ENCODE peak calls at places on chromosomes 6 and 20, in nine cellular contexts. E is cardiac fibroblast; R is transverse colon; U is fibroblast of gingiva; G is GM19239; Q is NCI-H2227 treated with DMSO at 0.1 percent for 48 hours; H is C1 segment of cervical spinal cord; N is stimulated activated CD8-positive, alpha-beta memory T cell treated with anti-CD3 and anti-CD28 coated beads, Interleukin-2, amount 100 ng/mL, for 48 hours; P is upper lobe of right lung. I is an unnamed sample.

GRCh38 chr6:107318100-107318736 is 141.1 kb downstream of the PDSS2 start:
- DNase-seq in E (peak; percentile 74), N (no peak), H (no peak), G (peak; percentile 24), Q (peak; percentile 46), R (peak; percentile 50), P (peak; percentile 64), U (peak; percentile 46), I (peak; percentile 67)

GRCh38 chr6:8434727-8435092 is 635 bp downstream of the SLC35B3 start:
- DNase-seq in H (no peak), G (no peak), P (no peak), Q (peak; percentile 61), N (no peak), E (peak; percentile 6), U (no peak), R (no peak), I (no peak)

GRCh38 chr6:168335341-168335740 is 15.8 kb upstream of the DACT2 start:
- DNase-seq in P (no peak), Q (no peak), N (no peak), E (no peak), H (no peak), U (no peak), R (no peak), G (no peak), I (no peak)

GRCh38 chr20:45630366-45630765 is 718 bp downstream of the WFDC9 start:
- DNase-seq in P (no peak), U (no peak), N (no peak), Q (no peak), H (no peak), G (no peak), E (no peak), R (no peak), I (no peak)

GRCh38 chr6:119241124-119241491 is 108.5 kb downstream of the MAN1A1 start:
- DNase-seq in N (no peak), E (peak; percentile 67), Q (no peak), G (no peak), H (no peak), R (no peak), P (no peak), U (peak; percentile 94), I (no peak)

GRCh38 chr20:46341374-46342044 is 33.2 kb upstream of the CDH22 start:
- DNase-seq in Q (no peak), H (no peak), R (no peak), N (no peak), U (no peak), G (no peak), P (no peak), E (no peak), I (no peak)

GRCh38 chr20:4227085-4227821 is 211.9 kb upstream of the RNF24 start:
- DNase-seq in U (peak; percentile 62), E (peak; percentile 70), G (no peak), H (no peak), R (no peak), P (no peak), Q (no peak), N (no peak), I (peak; percentile 52)

GRCh38 chr6:91087864-91088263 is 501.0 kb upstream of the MAP3K7 start:
- DNase-seq in E (no peak), G (no peak), Q (no peak), P (no peak), U (no peak), H (no peak), R (no peak), N (no peak), I (no peak)

GRCh38 chr6:37735722-37736121 is 38.0 kb upstream of the MDGA1 start:
- DNase-seq in P (no peak), N (no peak), G (no peak), E (no peak), Q (no peak), R (no peak), U (no peak), H (no peak), I (no peak)

GRCh38 chr20:4607287-4607713 is 114.4 kb upstream of the PRND start:
- DNase-seq in H (no peak), R (peak; percentile 50), Q (peak; percentile 78), G (peak; percentile 28), E (peak; percentile 81), N (no peak), P (no peak), U (peak; percentile 54), I (peak; percentile 60)

GRCh38 chr20:57589728-57590484 is 29.0 kb downstream of the PCK1 start:
- DNase-seq in E (no peak), H (no peak), R (peak; percentile 63), U (no peak), G (no peak), N (no peak), P (no peak), Q (no peak), I (no peak)

GRCh38 chr20:32975698-32976674 is 28.2 kb downstream of the SUN5 start:
- DNase-seq in P (peak; percentile 46), N (no peak), G (no peak), Q (no peak), H (no peak), R (no peak), E (no peak), U (no peak), I (no peak)

I was measured in brain microvascular endothelial cell.